ENCODE peak calls at places on chromosomes 7 and 10, in eight cellular contexts. D, T, V, J, E, Z, U and L are unnamed samples.

GRCh38 chr10:71968553-71969474 is 4.6 kb downstream of the CHST3 start:
- DNase-seq in U (peak; percentile 48), Z (no peak), D (no peak), J (no peak), V (no peak), E (no peak), T (no peak), L (no peak)

GRCh38 chr7:128076831-128077271 is 45.6 kb upstream of the LRRC4 start:
- DNase-seq in T (no peak), Z (no peak), J (peak; percentile 31), D (no peak), V (no peak), U (no peak), E (peak; percentile 83), L (no peak)

GRCh38 chr10:84837041-84837766 is 508.8 kb downstream of the CCSER2 start:
- DNase-seq in T (no peak), V (no peak), D (peak; percentile 61), Z (no peak), E (no peak), U (no peak), J (no peak), L (no peak)

GRCh38 chr10:129766611-129767550 is 197.2 kb downstream of the EBF3 start:
- DNase-seq in T (peak; percentile 51), Z (no peak), D (no peak), E (peak; percentile 70), U (no peak), J (no peak), V (no peak), L (no peak)

GRCh38 chr7:154853063-154853726 is 149.7 kb downstream of the PAXIP1 start:
- DNase-seq in V (no peak), D (no peak), J (no peak), T (peak; percentile 7), E (no peak), U (no peak), Z (no peak), L (no peak)

GRCh38 chr7:100556541-100556940 is 17.2 kb downstream of the SAP25 start:
- DNase-seq in Z (no peak), U (no peak), T (no peak), E (no peak), D (no peak), J (peak; percentile 59), V (peak; percentile 49), L (no peak)

GRCh38 chr10:624605-625334 is 64.7 kb downstream of the DIP2C start:
- DNase-seq in T (peak; percentile 90), E (no peak), U (no peak), D (peak; percentile 69), V (peak; percentile 88), J (peak; percentile 78), Z (peak; percentile 38), L (peak; percentile 88)

GRCh38 chr10:86103391-86104101 is 263.0 kb downstream of the GRID1 start:
- DNase-seq in J (no peak), D (no peak), T (no peak), V (no peak), E (no peak), Z (no peak), U (no peak), L (peak; percentile 35)

GRCh38 chr7:44229546-44230105 is 28.8 kb downstream of the YKT6 start:
- DNase-seq in D (no peak), U (no peak), V (no peak), Z (no peak), J (no peak), T (no peak), E (no peak), L (no peak)

GRCh38 chr10:32386623-32387022 is 39.7 kb upstream of the EPC1 start:
- DNase-seq in T (no peak), E (no peak), J (peak; percentile 48), Z (no peak), U (peak; percentile 36), D (no peak), V (peak; percentile 3), L (no peak)

GRCh38 chr10:122407375-122408125 is 33.0 kb downstream of the PLEKHA1 start:
- DNase-seq in Z (peak; percentile 30), U (no peak), D (no peak), E (no peak), T (no peak), J (no peak), V (peak; percentile 13), L (no peak)

GRCh38 chr7:55019691-55020480 is 1.1 kb downstream of the EGFR start:
- DNase-seq in E (peak; percentile 78), V (no peak), T (peak; percentile 77), J (no peak), D (peak; percentile 37), Z (no peak), U (no peak), L (peak; percentile 33)

GRCh38 chr7:66557214-66558200 is 71.2 kb upstream of the KCTD7 start:
- DNase-seq in Z (no peak), J (peak; percentile 34), D (peak; percentile 67), U (no peak), E (peak; percentile 93), T (peak; percentile 81), V (no peak), L (peak; percentile 69)

GRCh38 chr10:78203915-78204818 is 170.5 kb downstream of the RPS24 start:
- DNase-seq in E (no peak), V (no peak), Z (no peak), T (peak; percentile 82), U (peak; percentile 45), J (no peak), D (no peak), L (no peak)

GRCh38 chr10:89069589-89069988 is 79.0 kb downstream of the FAS start:
- DNase-seq in U (no peak), E (no peak), Z (no peak), D (no peak), V (no peak), J (no peak), T (no peak), L (no peak)

GRCh38 chr7:41033526-41033925 is 669.4 kb downstream of the INHBA start:
- DNase-seq in Z (no peak), D (no peak), E (no peak), J (no peak), T (no peak), U (no peak), V (peak; percentile 79), L (no peak)

GRCh38 chr10:13146383-13146782 is 15.0 kb upstream of the MCM10 start:
- DNase-seq in U (peak; percentile 49), J (no peak), D (no peak), Z (no peak), E (no peak), V (no peak), T (no peak), L (no peak)

GRCh38 chr10:46198516-46198915 is 88.3 kb upstream of the ANTXRL start:
- DNase-seq in D (no peak), T (no peak), E (no peak), V (no peak), Z (no peak), J (no peak), U (peak; percentile 52), L (no peak)

GRCh38 chr7:15199482-15199881 is 296.9 kb upstream of the DGKB start:
- DNase-seq in T (no peak), E (no peak), D (no peak), Z (no peak), V (no peak), U (no peak), J (peak; percentile 37), L (no peak)

GRCh38 chr7:73669858-73670385 is 2.3 kb downstream of the VPS37D start:
- DNase-seq in V (no peak), T (no peak), Z (no peak), U (no peak), J (no peak), D (no peak), E (no peak), L (no peak)
- H3K4me3 ChIP-seq in V (no peak overlapping the region), T (no peak overlapping the region), Z (no peak overlapping the region), U (no peak overlapping the region), J (no peak overlapping the region), D (no peak overlapping the region), E (no peak overlapping the region), L (no peak overlapping the region)

GRCh38 chr10:101775273-101776131 is at the start of gene FGF8:
- DNase-seq in J (no peak), T (no peak), V (no peak), E (no peak), D (peak; percentile 54), U (no peak), Z (no peak), L (no peak)
- H3K4me3 ChIP-seq in J (no peak within 1 kb of the TSS), T (peak within 1 kb of the TSS; percentile 21), V (no peak within 1 kb of the TSS), E (peak within 1 kb of the TSS; percentile 20), D (peak within 1 kb of the TSS; percentile 49), U (no peak within 1 kb of the TSS), Z (no peak within 1 kb of the TSS), L (no peak within 1 kb of the TSS)

GRCh38 chr10:107144490-107144889 is 20.0 kb downstream of the SORCS1 start:
- DNase-seq in E (no peak), U (no peak), Z (no peak), J (no peak), T (no peak), V (no peak), D (peak; percentile 74), L (no peak)

GRCh38 chr10:107141539-107142061 is 22.9 kb downstream of the SORCS1 start:
- DNase-seq in T (no peak), U (no peak), V (no peak), J (no peak), Z (no peak), D (no peak), E (no peak), L (no peak)

DNA sequence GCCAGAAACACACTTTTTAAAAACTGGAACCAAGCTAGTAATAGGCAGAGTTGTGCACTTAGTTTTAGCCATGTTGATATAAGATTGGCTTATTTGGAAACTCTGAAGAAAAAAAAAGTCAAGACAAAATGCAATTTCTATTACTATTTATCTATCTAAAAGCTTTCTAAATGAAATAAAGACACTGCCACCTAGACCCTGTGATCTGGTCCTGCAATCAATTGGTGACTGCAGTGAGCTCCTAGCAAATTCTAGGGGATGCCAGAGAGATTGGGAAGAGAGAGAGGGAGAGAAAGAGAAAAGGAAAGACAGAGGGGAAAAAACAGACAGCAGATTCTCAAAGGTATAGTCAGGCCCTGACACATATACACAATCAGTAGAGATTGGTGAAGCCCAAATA is 25.3 kb downstream of the SORCS1 start:
- DNase-seq in J (no peak), D (no peak), U (no peak), V (no peak), Z (no peak), T (no peak), E (no peak), L (no peak)
- H3K4me3 ChIP-seq in J (no peak overlapping the region), D (no peak overlapping the region), U (no peak overlapping the region), V (no peak overlapping the region), Z (no peak overlapping the region), T (no peak overlapping the region), E (no peak overlapping the region), L (no peak overlapping the region)

DNA sequence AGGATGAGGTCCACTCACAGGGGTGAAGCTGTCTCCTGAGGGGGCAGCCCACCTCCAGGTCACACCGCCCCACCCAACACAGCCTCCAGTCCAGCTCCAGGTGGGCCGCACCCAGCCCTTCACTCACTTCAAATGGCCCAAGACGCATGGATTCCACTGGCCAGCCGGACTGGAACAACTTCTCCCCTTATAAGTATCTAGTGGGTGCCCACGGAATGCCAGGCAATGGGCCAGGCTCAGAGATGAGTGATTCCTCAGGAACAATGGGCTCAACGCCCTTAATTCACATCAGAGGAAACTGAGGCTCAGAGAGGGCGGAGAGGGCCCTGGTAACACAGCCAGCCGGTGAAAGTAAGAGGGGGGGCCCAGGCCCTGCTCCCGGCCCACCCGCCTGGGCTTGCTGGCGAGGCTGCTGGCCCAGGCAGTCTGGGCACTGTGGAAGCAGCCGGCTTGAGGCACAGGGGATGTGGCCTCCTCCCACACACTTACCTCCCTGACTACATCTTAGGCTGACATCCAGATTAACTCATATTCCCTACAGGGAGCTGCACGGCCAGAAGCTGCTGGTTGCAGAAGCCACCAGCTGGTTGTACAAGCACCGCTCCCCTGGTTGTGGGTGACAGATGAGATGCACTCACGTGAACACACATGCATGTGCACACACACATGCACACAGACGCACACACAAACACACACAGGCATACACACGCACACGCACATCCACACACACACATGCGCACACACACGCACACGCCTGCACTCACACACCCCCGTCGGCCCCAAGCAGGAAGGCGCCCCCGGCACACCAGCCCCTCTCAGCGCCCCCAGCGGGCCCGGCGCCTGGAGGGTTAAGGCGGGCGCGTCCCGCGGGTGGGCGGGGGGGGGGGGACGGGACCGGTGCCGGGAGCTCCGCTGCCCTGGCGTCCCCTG is 1.0 kb upstream of the FAM20C start:
- DNase-seq in D (peak; percentile 15), J (peak; percentile 90), E (no peak), U (no peak), V (peak; percentile 93), Z (peak; percentile 43), T (peak; percentile 78), L (no peak)
- H3K4me3 ChIP-seq in D (peak overlapping the region; percentile 41), J (no peak overlapping the region), E (peak overlapping the region; percentile 75), U (peak overlapping the region; percentile 31), V (peak overlapping the region; percentile 59), Z (peak overlapping the region; percentile 70), T (peak overlapping the region; percentile 64), L (no peak overlapping the region)